ENCODE peak calls at places on chromosome 12, in seven cellular contexts. U is hepatocyte, H is DND-41, T is psoas muscle, S is Calu3, R is NCI-H460, Q is foreskin melanocyte. B is an unnamed sample.
A peak's percentile ranks its signal among the peaks of the same experiment; 100 is the strongest.

GRCh38 chr12:122336015-122336946 is 70.0 kb upstream of the VPS33A start:
- DNase-seq in U (peak; percentile 47), Q (peak; percentile 12), R (peak; percentile 39), T (peak; percentile 65), H (peak; percentile 55), S (peak; percentile 57), B (no peak)

GRCh38 chr12:32031109-32031508 is 71.9 kb downstream of the RESF1 start:
- DNase-seq in T (no peak), R (no peak), H (peak; percentile 9), Q (no peak), U (peak; percentile 6), S (no peak), B (no peak)

GRCh38 chr12:118299791-118300460 is 72.8 kb downstream of the TAOK3 start:
- DNase-seq in T (no peak), U (no peak), R (no peak), Q (no peak), H (no peak), S (no peak), B (no peak)

GRCh38 chr12:68259318-68259940 is 6.0 kb upstream of the IL22 start:
- DNase-seq in Q (no peak), T (no peak), H (no peak), S (no peak), U (no peak), R (no peak), B (no peak)

GRCh38 chr12:34392741-34393085 is 370.4 kb downstream of the ALG10 start:
- DNase-seq in U (no peak), Q (no peak), H (no peak), S (no peak), R (no peak), T (no peak), B (peak; percentile 3)

GRCh38 chr12:102833687-102834435 is 83.2 kb downstream of the PAH start:
- DNase-seq in S (peak; percentile 6), U (peak; percentile 52), Q (peak; percentile 35), T (no peak), H (peak; percentile 23), R (peak; percentile 9), B (no peak)

GRCh38 chr12:108399514-108399913 is 60.4 kb upstream of the CMKLR1 start:
- DNase-seq in S (no peak), H (no peak), Q (no peak), T (peak; percentile 80), U (no peak), R (no peak), B (peak; percentile 61)

GRCh38 chr12:14317362-14318146 is 47.9 kb upstream of the ATF7IP start:
- DNase-seq in T (no peak), U (no peak), Q (no peak), R (no peak), S (no peak), H (no peak), B (no peak)

GRCh38 chr12:100154472-100155247 is 12.0 kb upstream of the BLTP3B start:
- DNase-seq in R (peak; percentile 68), U (peak; percentile 67), T (peak; percentile 81), S (peak; percentile 82), Q (peak; percentile 57), H (peak; percentile 70), B (peak; percentile 79)

GRCh38 chr12:69154585-69155363 is 84.6 kb upstream of the CPSF6 start:
- DNase-seq in H (peak; percentile 70), R (peak; percentile 60), Q (peak; percentile 42), S (peak; percentile 71), T (peak; percentile 73), U (peak; percentile 85), B (peak; percentile 54)

GRCh38 chr12:82756303-82756702 is 69.6 kb downstream of the TMTC2 start:
- DNase-seq in R (no peak), Q (no peak), U (no peak), T (no peak), S (no peak), H (no peak), B (no peak)

GRCh38 chr12:112788205-112788604 is 3.3 kb upstream of the RPH3A start:
- DNase-seq in U (no peak), S (no peak), H (no peak), T (no peak), Q (no peak), R (no peak), B (no peak)

GRCh38 chr12:81668475-81668874 is 90.7 kb downstream of the PPFIA2 start:
- DNase-seq in R (peak; percentile 12), T (no peak), U (no peak), S (peak; percentile 43), Q (peak; percentile 96), H (no peak), B (no peak)

GRCh38 chr12:126042286-126042685 is 977.1 kb downstream of the AACS start:
- DNase-seq in T (no peak), H (no peak), U (no peak), S (no peak), R (no peak), Q (no peak), B (no peak)

GRCh38 chr12:462936-463705 is 3.4 kb downstream of the B4GALNT3 start:
- DNase-seq in S (peak; percentile 67), R (no peak), H (no peak), T (no peak), Q (no peak), U (no peak), B (no peak)

GRCh38 chr12:92871121-92871520 is 58.0 kb downstream of the EEA1 start:
- DNase-seq in Q (no peak), H (no peak), T (no peak), S (no peak), U (no peak), R (no peak), B (no peak)

GRCh38 chr12:50156641-50157040 is 10.5 kb downstream of the CERS5 start:
- DNase-seq in S (no peak), T (no peak), R (no peak), H (no peak), Q (no peak), U (no peak), B (no peak)

GRCh38 chr12:100499416-100499815 is 25.8 kb downstream of the NR1H4 start:
- DNase-seq in S (no peak), R (no peak), Q (no peak), U (no peak), H (no peak), T (no peak), B (no peak)

GRCh38 chr12:49942921-49943662 is 7.4 kb upstream of the AQP2 start:
- DNase-seq in T (no peak), R (peak; percentile 55), S (peak; percentile 50), U (no peak), Q (no peak), H (no peak), B (no peak)

GRCh38 chr12:111444706-111445310 is 39.1 kb downstream of the SH2B3 start:
- DNase-seq in R (no peak), T (peak; percentile 76), U (peak; percentile 64), H (peak; percentile 65), Q (peak; percentile 29), S (no peak), B (peak; percentile 69)

GRCh38 chr12:10366875-10367274 is 23.0 kb downstream of the KLRK1 start:
- DNase-seq in S (no peak), R (no peak), Q (no peak), H (no peak), U (peak; percentile 42), T (no peak), B (no peak)

GRCh38 chr12:49872781-49873181 is 29.9 kb upstream of the BCDIN3D start:
- DNase-seq in Q (no peak), T (no peak), U (no peak), S (no peak), R (no peak), H (no peak), B (no peak)

GRCh38 chr12:1474567-1475153 is 119.7 kb downstream of the FBXL14 start:
- DNase-seq in H (no peak), U (peak; percentile 25), S (no peak), T (no peak), R (no peak), Q (peak; percentile 25), B (no peak)

GRCh38 chr12:118981285-118982201 is at the start of gene SRRM4:
- DNase-seq in R (no peak), H (peak; percentile 9), T (no peak), S (no peak), Q (no peak), U (peak; percentile 63), B (no peak)

GRCh38 chr12:91367234-91367849 is 184.7 kb upstream of the DCN start:
- DNase-seq in Q (no peak), U (no peak), T (no peak), R (no peak), H (no peak), S (no peak), B (no peak)

GRCh38 chr12:1993871-1994371 is 10.3 kb downstream of the DCP1B start:
- DNase-seq in H (no peak), S (no peak), R (peak; percentile 38), T (no peak), U (peak; percentile 54), Q (no peak), B (no peak)

GRCh38 chr12:122452701-122453285 is 30.3 kb upstream of the CLIP1 start:
- DNase-seq in H (no peak), Q (no peak), U (no peak), R (no peak), S (no peak), T (no peak), B (no peak)

GRCh38 chr12:118034429-118035193 is 18.1 kb downstream of the RFC5 start:
- DNase-seq in S (peak; percentile 44), R (peak; percentile 60), T (no peak), U (peak; percentile 62), H (no peak), Q (peak; percentile 41), B (no peak)

GRCh38 chr12:30753233-30753632 is 1.5 kb downstream of the CAPRIN2 start:
- DNase-seq in S (peak; percentile 60), R (no peak), T (no peak), H (peak; percentile 46), Q (peak; percentile 12), U (peak; percentile 33), B (no peak)

GRCh38 chr12:96195845-96196451 is 1.8 kb downstream of the ELK3 start:
- DNase-seq in T (no peak), U (peak; percentile 63), Q (peak; percentile 62), S (peak; percentile 17), R (no peak), H (no peak), B (no peak)

GRCh38 chr12:2608608-2608945 is 186.2 kb upstream of the FKBP4 start:
- DNase-seq in T (no peak), R (no peak), S (no peak), Q (no peak), U (no peak), H (no peak), B (no peak)

GRCh38 chr12:25313591-25313990 is 62.9 kb upstream of the KRAS start:
- DNase-seq in R (no peak), H (no peak), Q (peak; percentile 76), T (no peak), S (no peak), U (no peak), B (no peak)

GRCh38 chr12:68067762-68068376 is 78.6 kb downstream of the IFNG-AS1 start:
- DNase-seq in R (no peak), S (no peak), T (no peak), U (no peak), H (no peak), Q (no peak), B (no peak)

GRCh38 chr12:107525719-107526554 is 159.7 kb upstream of the PWP1 start:
- DNase-seq in R (no peak), T (peak; percentile 73), H (no peak), S (no peak), Q (no peak), U (no peak), B (no peak)